ENCODE peak calls at places on chromosome 7, in four cellular contexts. One of them, this sample, is unnamed. For H3K27me3, the result is how much of the 10 kb centered on the place peaks cover.

GRCh38 chr7:90262438-90262837 is 17.5 kb downstream of the CFAP69 start:
- DNase-seq in sigmoid colon: no peak
- DNase-seq in heart left ventricle: no peak
- DNase-seq in tibial nerve: no peak
- DNase-seq in this sample: no peak

GRCh38 chr7:48139461-48139860 is 31.8 kb upstream of the ABCA13 start:
- DNase-seq in sigmoid colon: no peak
- DNase-seq in tibial nerve: no peak
- DNase-seq in heart left ventricle: no peak
- DNase-seq in this sample: no peak

GRCh38 chr7:154649434-154649833 is 353.5 kb downstream of the PAXIP1 start:
- DNase-seq in sigmoid colon: no peak
- DNase-seq in tibial nerve: no peak
- DNase-seq in heart left ventricle: no peak
- DNase-seq in this sample: no peak

GRCh38 chr7:95104739-95105138 is 197.3 kb downstream of the PPP1R9A start:
- DNase-seq in sigmoid colon: no peak
- DNase-seq in tibial nerve: no peak
- DNase-seq in heart left ventricle: no peak
- DNase-seq in this sample: no peak

GRCh38 chr7:12783421-12783820 is 96.0 kb downstream of the ARL4A start:
- DNase-seq in heart left ventricle: no peak
- DNase-seq in sigmoid colon: no peak
- DNase-seq in tibial nerve: no peak
- DNase-seq in this sample: no peak

GRCh38 chr7:129748710-129749109 is 137.2 kb downstream of the NRF1 start:
- DNase-seq in sigmoid colon: no peak
- DNase-seq in tibial nerve: no peak
- DNase-seq in heart left ventricle: no peak
- DNase-seq in this sample: no peak

GRCh38 chr7:44631458-44632115 is 25.2 kb downstream of the OGDH start:
- DNase-seq in sigmoid colon: no peak
- DNase-seq in tibial nerve: no peak
- DNase-seq in heart left ventricle: no peak
- DNase-seq in this sample: no peak

GRCh38 chr7:100475549-100475948 is 3.5 kb downstream of the TSC22D4 start:
- DNase-seq in tibial nerve: peak
- DNase-seq in heart left ventricle: peak
- DNase-seq in sigmoid colon: no peak
- DNase-seq in this sample: peak

GRCh38 chr7:143979359-143979758 is 20.8 kb upstream of the OR6B1 start:
- DNase-seq in heart left ventricle: no peak
- DNase-seq in sigmoid colon: no peak
- DNase-seq in tibial nerve: no peak
- DNase-seq in this sample: no peak

GRCh38 chr7:47833211-47833610 is 115.1 kb downstream of the PKD1L1 start:
- DNase-seq in heart left ventricle: no peak
- DNase-seq in sigmoid colon: no peak
- DNase-seq in tibial nerve: no peak
- DNase-seq in this sample: no peak

GRCh38 chr7:53095731-53096501 is 60.5 kb downstream of the POM121L12 start:
- DNase-seq in sigmoid colon: no peak
- DNase-seq in tibial nerve: no peak
- DNase-seq in heart left ventricle: no peak
- DNase-seq in this sample: no peak

GRCh38 chr7:40755438-40755837 is 620.6 kb downstream of the SUGCT start:
- DNase-seq in heart left ventricle: no peak
- DNase-seq in sigmoid colon: no peak
- DNase-seq in tibial nerve: no peak
- DNase-seq in this sample: no peak

GRCh38 chr7:129925416-129926002 is 27.3 kb downstream of the UBE2H start:
- DNase-seq in tibial nerve: no peak
- DNase-seq in heart left ventricle: peak
- DNase-seq in sigmoid colon: peak
- DNase-seq in this sample: no peak

GRCh38 chr7:133853706-133854276 is 273.3 kb upstream of the LRGUK start:
- DNase-seq in heart left ventricle: no peak
- DNase-seq in tibial nerve: no peak
- DNase-seq in sigmoid colon: no peak
- DNase-seq in this sample: no peak

GRCh38 chr7:25256424-25256823 is 28.1 kb upstream of the NPVF start:
- DNase-seq in tibial nerve: no peak
- DNase-seq in sigmoid colon: no peak
- DNase-seq in heart left ventricle: no peak
- DNase-seq in this sample: no peak

GRCh38 chr7:76357379-76358052 is 1.3 kb downstream of the YWHAG start:
- DNase-seq in heart left ventricle: no peak
- DNase-seq in tibial nerve: no peak
- DNase-seq in sigmoid colon: peak
- DNase-seq in this sample: no peak

GRCh38 chr7:11130012-11130411 is 156.3 kb downstream of the PHF14 start:
- DNase-seq in heart left ventricle: no peak
- DNase-seq in tibial nerve: no peak
- DNase-seq in sigmoid colon: no peak
- DNase-seq in this sample: no peak

GRCh38 chr7:77783111-77783510 is 15.1 kb downstream of the TMEM60 start:
- DNase-seq in tibial nerve: no peak
- DNase-seq in sigmoid colon: no peak
- DNase-seq in heart left ventricle: no peak
- DNase-seq in this sample: no peak

GRCh38 chr7:44921607-44922350 is 36.4 kb upstream of the PURB start:
- DNase-seq in tibial nerve: peak
- DNase-seq in heart left ventricle: peak
- DNase-seq in sigmoid colon: peak
- DNase-seq in this sample: peak

GRCh38 chr7:85095816-85096215 is 91.0 kb downstream of the SEMA3D start:
- DNase-seq in sigmoid colon: no peak
- DNase-seq in heart left ventricle: no peak
- DNase-seq in tibial nerve: no peak
- DNase-seq in this sample: no peak

GRCh38 chr7:12518920-12519681 is 51.4 kb upstream of the SCIN start:
- DNase-seq in heart left ventricle: no peak
- DNase-seq in sigmoid colon: no peak
- DNase-seq in tibial nerve: no peak
- DNase-seq in this sample: no peak

GRCh38 chr7:17564678-17565209 is 266.3 kb downstream of the AHR start:
- DNase-seq in sigmoid colon: no peak
- DNase-seq in heart left ventricle: no peak
- DNase-seq in tibial nerve: no peak
- DNase-seq in this sample: no peak

GRCh38 chr7:30692882-30693281 is 10.6 kb upstream of the CRHR2 start:
- DNase-seq in heart left ventricle: no peak
- DNase-seq in tibial nerve: no peak
- DNase-seq in sigmoid colon: no peak
- DNase-seq in this sample: no peak

GRCh38 chr7:14720792-14721191 is 181.8 kb downstream of the DGKB start:
- DNase-seq in sigmoid colon: no peak
- DNase-seq in heart left ventricle: no peak
- DNase-seq in tibial nerve: no peak
- DNase-seq in this sample: no peak

GRCh38 chr7:26422761-26423160 is 131.1 kb downstream of the SNX10 start:
- DNase-seq in sigmoid colon: no peak
- DNase-seq in heart left ventricle: no peak
- DNase-seq in tibial nerve: no peak
- DNase-seq in this sample: no peak

GRCh38 chr7:149789101-149789500 is 15.7 kb upstream of the ZNF467 start:
- DNase-seq in tibial nerve: no peak
- DNase-seq in heart left ventricle: no peak
- DNase-seq in sigmoid colon: no peak
- DNase-seq in this sample: peak

GRCh38 chr7:47559306-47560220 is 22.3 kb downstream of the TNS3 start:
- DNase-seq in sigmoid colon: no peak
- DNase-seq in tibial nerve: no peak
- DNase-seq in heart left ventricle: no peak
- DNase-seq in this sample: no peak

GRCh38 chr7:131898418-131898817 is 342.0 kb upstream of the PODXL start:
- DNase-seq in heart left ventricle: no peak
- DNase-seq in tibial nerve: no peak
- DNase-seq in sigmoid colon: no peak
- DNase-seq in this sample: no peak
- H3K27me3 ChIP-seq in heart left ventricle: under half
- H3K27me3 ChIP-seq in tibial nerve: under half
- H3K27me3 ChIP-seq in sigmoid colon: under half
- H3K27me3 ChIP-seq in this sample: under half

GRCh38 chr7:46468753-46469356 is 547.8 kb upstream of the IGFBP3 start:
- DNase-seq in heart left ventricle: no peak
- DNase-seq in tibial nerve: no peak
- DNase-seq in sigmoid colon: no peak
- DNase-seq in this sample: no peak
- H3K27ac ChIP-seq in heart left ventricle: no peak
- H3K27ac ChIP-seq in tibial nerve: no peak
- H3K27ac ChIP-seq in sigmoid colon: no peak
- H3K27ac ChIP-seq in this sample: no peak

GRCh38 chr7:35754741-35755140 is 46.1 kb upstream of the SEPTIN7 start:
- DNase-seq in heart left ventricle: no peak
- DNase-seq in sigmoid colon: no peak
- DNase-seq in tibial nerve: no peak
- DNase-seq in this sample: no peak
- H3K4me3 ChIP-seq in heart left ventricle: no peak
- H3K4me3 ChIP-seq in sigmoid colon: no peak
- H3K4me3 ChIP-seq in tibial nerve: no peak
- H3K4me3 ChIP-seq in this sample: no peak

GRCh38 chr7:157537056-157537455 is 200.3 kb downstream of the DNAJB6 start:
- DNase-seq in tibial nerve: no peak
- DNase-seq in heart left ventricle: no peak
- DNase-seq in sigmoid colon: peak
- DNase-seq in this sample: peak
- H3K27me3 ChIP-seq in tibial nerve: under half
- H3K27me3 ChIP-seq in heart left ventricle: under half
- H3K27me3 ChIP-seq in sigmoid colon: under half
- H3K27me3 ChIP-seq in this sample: under half

GRCh38 chr7:23358152-23358674 is 59.1 kb downstream of the MALSU1 start:
- DNase-seq in sigmoid colon: no peak
- DNase-seq in tibial nerve: no peak
- DNase-seq in heart left ventricle: no peak
- DNase-seq in this sample: no peak
- H3K27ac ChIP-seq in sigmoid colon: no peak
- H3K27ac ChIP-seq in tibial nerve: no peak
- H3K27ac ChIP-seq in heart left ventricle: no peak
- H3K27ac ChIP-seq in this sample: no peak

GRCh38 chr7:116356333-116356965 is 143.1 kb upstream of the CAV2 start:
- DNase-seq in tibial nerve: no peak
- DNase-seq in sigmoid colon: no peak
- DNase-seq in heart left ventricle: no peak
- DNase-seq in this sample: no peak

GRCh38 chr7:116355423-116355765 is 144.1 kb upstream of the CAV2 start:
- DNase-seq in heart left ventricle: no peak
- DNase-seq in tibial nerve: no peak
- DNase-seq in sigmoid colon: no peak
- DNase-seq in this sample: no peak

GRCh38 chr7:116354171-116354545 is 143.8 kb downstream of the TES start:
- DNase-seq in tibial nerve: peak
- DNase-seq in heart left ventricle: peak
- DNase-seq in sigmoid colon: peak
- DNase-seq in this sample: peak

GRCh38 chr7:116353614-116354013 is 143.3 kb downstream of the TES start:
- DNase-seq in tibial nerve: peak
- DNase-seq in sigmoid colon: peak
- DNase-seq in heart left ventricle: peak
- DNase-seq in this sample: peak

GRCh38 chr7:116354546-116355422 is 144.4 kb downstream of the TES start:
- DNase-seq in heart left ventricle: peak
- DNase-seq in tibial nerve: peak
- DNase-seq in sigmoid colon: peak
- DNase-seq in this sample: peak
- H3K4me3 ChIP-seq in heart left ventricle: peak
- H3K4me3 ChIP-seq in tibial nerve: peak
- H3K4me3 ChIP-seq in sigmoid colon: peak
- H3K4me3 ChIP-seq in this sample: peak